ENCODE peak calls at places on chromosomes 11 and 22, in five cellular contexts. K is HS-27A, V is pons, I is A549, U is left cardiac atrium. X is an unnamed sample.

GRCh38 chr22:39081557-39081956 is 4.5 kb downstream of the APOBEC3G start:
- DNase-seq in V (no peak), I (no peak), K (no peak), U (no peak), X (no peak)

GRCh38 chr22:31747441-31747840 is 2.5 kb downstream of the PRR14L start:
- DNase-seq in U (no peak), K (no peak), I (no peak), V (no peak), X (no peak)

GRCh38 chr11:67113231-67113721 is 5.8 kb upstream of the KDM2A start:
- DNase-seq in V (no peak), I (no peak), U (no peak), K (no peak), X (no peak)

GRCh38 chr11:71433648-71434450 is 14.3 kb downstream of the DHCR7 start:
- DNase-seq in V (no peak), K (no peak), U (peak), I (no peak), X (peak)

GRCh38 chr22:30876221-30876751 is 92.3 kb downstream of the MORC2 start:
- DNase-seq in K (no peak), U (no peak), V (no peak), I (no peak), X (peak)

GRCh38 chr22:43225609-43226008 is 38.7 kb upstream of the TTLL12 start:
- DNase-seq in U (no peak), V (no peak), I (no peak), K (no peak), X (no peak)

GRCh38 chr11:6333112-6333511 is 12.8 kb upstream of the CAVIN3 start:
- DNase-seq in I (no peak), K (no peak), V (no peak), U (no peak), X (no peak)

GRCh38 chr22:20418211-20418788 is 19.3 kb downstream of the SCARF2 start:
- DNase-seq in V (peak), I (peak), U (peak), K (no peak), X (peak)

GRCh38 chr11:77151804-77152513 is 23.9 kb downstream of the MYO7A start:
- DNase-seq in I (no peak), U (no peak), K (no peak), V (no peak), X (no peak)

GRCh38 chr11:74007691-74008372 is 1.1 kb downstream of the UCP3 start:
- DNase-seq in I (no peak), K (no peak), V (no peak), U (no peak), X (no peak)

GRCh38 chr11:46850829-46851380 is 4.8 kb upstream of the CKAP5 start:
- DNase-seq in U (no peak), K (no peak), I (no peak), V (no peak), X (no peak)

GRCh38 chr22:48838376-48838775 is 989.3 kb downstream of the BRD1 start:
- DNase-seq in I (no peak), U (no peak), K (no peak), V (no peak), X (no peak)

GRCh38 chr11:41665633-41666032 is 206.2 kb upstream of the LRRC4C start:
- DNase-seq in U (no peak), I (no peak), K (no peak), V (no peak), X (no peak)

GRCh38 chr11:88320149-88320559 is 17.4 kb downstream of the CTSC start:
- DNase-seq in K (no peak), U (no peak), V (no peak), I (no peak), X (no peak)

GRCh38 chr11:69371731-69372588 is 78.0 kb downstream of the MYEOV start:
- DNase-seq in I (no peak), K (no peak), V (no peak), U (no peak), X (peak)

GRCh38 chr22:43152355-43153071 is 1.2 kb downstream of the TSPO start:
- DNase-seq in K (no peak), I (no peak), V (peak), U (peak), X (peak)

GRCh38 chr11:60887531-60887930 is 18.9 kb downstream of the PRPF19 start:
- DNase-seq in U (no peak), V (peak), I (peak), K (no peak), X (no peak)

GRCh38 chr11:117427356-117427874 is 99.8 kb downstream of the CEP164 start:
- DNase-seq in U (no peak), V (peak), I (no peak), K (no peak), X (peak)

GRCh38 chr11:14977481-14977880 is 5.3 kb upstream of the CALCA start:
- DNase-seq in V (no peak), U (no peak), I (no peak), K (no peak), X (no peak)

GRCh38 chr11:45209904-45210699 is 63.7 kb downstream of the PRDM11 start:
- DNase-seq in V (peak), I (no peak), K (no peak), U (peak), X (peak)

GRCh38 chr11:1445741-1446445 is 40.7 kb downstream of the MOB2 start:
- DNase-seq in I (no peak), U (no peak), K (no peak), V (no peak), X (no peak)

GRCh38 chr11:6206456-6207180 is 1.3 kb downstream of the C11orf42 start:
- DNase-seq in V (no peak), U (no peak), I (no peak), K (no peak), X (no peak)

GRCh38 chr11:75386912-75387311 is 12.4 kb upstream of the RPS3 start:
- DNase-seq in K (no peak), U (no peak), V (no peak), I (no peak), X (no peak)

GRCh38 chr11:120055646-120056045 is 82.3 kb downstream of the TRIM29 start:
- DNase-seq in U (no peak), V (no peak), K (no peak), I (no peak), X (no peak)

GRCh38 chr11:78742430-78742829 is 167.8 kb upstream of the NARS2 start:
- DNase-seq in V (peak), K (no peak), I (no peak), U (peak), X (peak)

GRCh38 chr11:85752890-85753581 is 57.9 kb downstream of the SYTL2 start:
- DNase-seq in U (peak), K (no peak), I (no peak), V (no peak), X (no peak)

GRCh38 chr11:3103076-3103475 is 45.9 kb upstream of the CARS1 start:
- DNase-seq in K (no peak), V (no peak), U (no peak), I (no peak), X (no peak)

X was measured in aorta.